ENCODE peak calls at places on chromosomes 13 and 19, in four cellular contexts. X is neural progenitor cell, G is hepatocyte, K is GM23338. B is an unnamed sample.

GRCh38 chr19:861756-862528 is 2.5 kb downstream of the CFD start:
- DNase-seq in K (peak), X (peak), G (peak), B (peak)

GRCh38 chr13:51405176-51405575 is 47.7 kb downstream of the INTS6 start:
- DNase-seq in K (no peak), X (no peak), G (no peak), B (no peak)

GRCh38 chr19:29645911-29646310 is 19.4 kb upstream of the PLEKHF1 start:
- DNase-seq in G (no peak), K (no peak), X (no peak), B (no peak)

GRCh38 chr13:86569974-86570373 is 770.8 kb upstream of the SLITRK6 start:
- DNase-seq in X (no peak), G (no peak), K (no peak), B (no peak)

GRCh38 chr13:99656843-99657506 is 155.7 kb downstream of the TM9SF2 start:
- DNase-seq in K (no peak), X (peak), G (no peak), B (peak)

GRCh38 chr19:47097396-47098217 is 16.0 kb downstream of the ZC3H4 start:
- DNase-seq in X (no peak), K (no peak), G (no peak), B (no peak)

GRCh38 chr19:8336072-8336569 is 6.9 kb downstream of the KANK3 start:
- DNase-seq in K (peak), G (no peak), X (peak), B (no peak)

GRCh38 chr13:51768378-51768921 is 35.5 kb downstream of the DHRS12 start:
- DNase-seq in G (no peak), X (peak), K (peak), B (no peak)

GRCh38 chr19:10744222-10744847 is 26.5 kb downstream of the DNM2 start:
- DNase-seq in X (no peak), G (no peak), K (no peak), B (no peak)

GRCh38 chr13:63614874-63615612 is 2199.4 kb upstream of the PCDH20 start:
- DNase-seq in X (no peak), G (no peak), K (no peak), B (no peak)

GRCh38 chr13:102863590-102863989 is 17.8 kb downstream of the ERCC5 start:
- DNase-seq in X (no peak), K (no peak), G (no peak), B (no peak)

GRCh38 chr13:83450586-83450985 is 431.7 kb downstream of the SLITRK1 start:
- DNase-seq in X (peak), G (no peak), K (peak), B (no peak)

GRCh38 chr19:45019187-45019586 is 17.9 kb downstream of the RELB start:
- DNase-seq in X (no peak), K (no peak), G (no peak), B (no peak)

GRCh38 chr19:28427256-28428083 is 785.5 kb downstream of the UQCRFS1 start:
- DNase-seq in K (no peak), X (no peak), G (no peak), B (no peak)
- TF ChIP-seq EZH2phosphoT487 in K (no peak), X (no peak), G (no peak), B (no peak)

GRCh38 chr19:33622809-33623511 is 1.2 kb downstream of the CHST8 start:
- DNase-seq in X (peak), G (no peak), K (peak), B (no peak)
- TF ChIP-seq EZH2 in X (peak), G (peak), K (peak), B (no peak)

GRCh38 chr19:18304194-18304495 is 18.7 kb downstream of the LSM4 start:
- DNase-seq in G (no peak), K (no peak), X (no peak), B (peak)

GRCh38 chr19:18306209-18306902 is 16.5 kb downstream of the LSM4 start:
- DNase-seq in K (no peak), G (no peak), X (no peak), B (peak)

GRCh38 chr19:18306903-18307681 is 15.8 kb downstream of the LSM4 start:
- DNase-seq in K (peak), X (no peak), G (no peak), B (no peak)

GRCh38 chr19:18301718-18302111 is 20.3 kb upstream of the JUND start:
- DNase-seq in K (no peak), X (no peak), G (no peak), B (no peak)

DNA sequence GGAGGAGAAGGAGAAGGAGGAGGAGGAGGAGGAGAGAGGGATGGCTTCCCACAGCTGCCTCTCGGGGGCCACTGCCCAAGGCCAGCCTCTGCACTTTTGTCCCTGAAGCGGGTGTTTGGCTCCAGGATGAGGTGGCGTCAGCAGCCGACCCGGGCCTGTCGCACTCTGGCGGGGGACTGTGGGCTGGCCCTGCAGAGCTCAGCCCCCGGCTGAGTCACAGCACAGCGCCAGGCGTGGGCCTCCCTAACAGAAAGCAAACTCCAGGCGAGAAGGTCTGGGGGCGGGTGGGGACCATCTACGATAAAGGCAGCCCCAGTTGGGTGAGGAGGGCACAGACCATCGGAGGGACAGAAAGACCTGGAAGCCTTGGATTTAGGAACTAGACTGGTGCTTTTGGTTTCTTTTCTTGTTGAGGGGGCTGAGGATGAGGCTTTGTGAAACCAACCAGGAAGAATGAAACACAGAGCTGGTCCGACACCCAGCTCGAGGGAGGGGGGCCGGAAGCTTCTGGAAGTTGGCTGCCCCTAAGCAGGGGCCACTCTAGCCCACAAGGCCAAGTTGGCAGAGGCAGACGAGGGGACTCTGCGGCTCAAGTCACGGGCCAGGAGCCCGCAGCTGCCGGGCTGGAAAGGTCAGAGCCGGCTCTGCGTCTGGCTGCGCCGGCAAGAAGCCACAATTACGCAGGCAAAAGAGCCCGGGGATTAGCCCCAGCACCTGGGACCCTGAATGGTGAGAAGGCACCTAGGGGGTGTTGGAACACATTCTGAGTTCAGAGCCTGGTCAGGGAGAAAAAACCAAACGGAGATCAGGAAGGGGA is 18.2 kb downstream of the LSM4 start:
- DNase-seq in X (peak), K (peak), G (peak), B (peak)
- TF ChIP-seq EZH2phosphoT487 in X (no peak), K (no peak), G (no peak), B (no peak)

GRCh38 chr13:52847322-52847681 is 1.1 kb downstream of the PCDH8 start:
- DNase-seq in X (no peak), G (no peak), K (no peak), B (no peak)

GRCh38 chr13:52846567-52847321 is 1.7 kb downstream of the PCDH8 start:
- DNase-seq in G (peak), K (peak), X (peak), B (no peak)

GRCh38 chr13:52848455-52849190 is at the start of gene PCDH8:
- DNase-seq in X (peak), G (peak), K (peak), B (no peak)

GRCh38 chr13:52845766-52846566 is 2.5 kb downstream of the PCDH8 start:
- DNase-seq in G (peak), X (peak), K (peak), B (no peak)

GRCh38 chr13:52847682-52848432 is 583 bp downstream of the PCDH8 start:
- DNase-seq in G (no peak), K (peak), X (peak), B (no peak)
- TF ChIP-seq EZH2 in G (peak), K (peak), X (peak), B (no peak)

GRCh38 chr13:46369506-46370268 is 17.4 kb downstream of the RUBCNL start:
- DNase-seq in G (peak), X (no peak), K (no peak), B (peak)
- TF ChIP-seq EZH2phosphoT487 in G (no peak), X (no peak), K (no peak), B (no peak)

DNA sequence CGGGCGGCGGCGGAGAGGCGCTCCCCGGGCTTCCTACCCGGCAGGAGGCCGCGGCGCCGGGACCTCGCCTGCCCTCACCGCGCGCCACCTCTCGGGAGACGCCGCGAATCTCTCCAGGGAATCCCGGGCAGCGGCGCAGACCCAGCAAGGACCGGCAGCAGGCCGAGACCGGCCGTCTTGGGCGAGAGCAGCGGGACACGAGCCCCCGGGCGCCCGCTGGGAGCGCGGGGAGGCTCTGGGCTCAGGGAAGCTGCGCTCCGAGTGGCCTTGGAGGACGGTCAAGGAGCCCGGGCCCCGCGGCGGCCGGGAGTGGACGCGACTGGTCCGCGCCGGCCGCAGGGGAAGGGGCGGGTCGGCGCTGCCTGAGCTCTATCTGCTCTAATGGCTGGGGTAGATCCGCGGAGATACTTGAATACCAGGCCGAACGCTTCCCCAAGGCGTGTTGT is 14.7 kb downstream of the CDX2 start:
- DNase-seq in K (peak), X (peak), G (peak), B (no peak)
- TF ChIP-seq EZH2 in K (peak), X (peak), G (peak), B (no peak)

B was measured in MM.1S.